ENCODE peak calls at places on chromosomes 11 and 22, in seven cellular contexts. P is MCF 10A; O is foreskin keratinocyte; W is GM13976; S is cerebellar cortex; C is activated T-helper 9 cell treated with anti-CD3 and anti-CD28 coated beads, Interleukin-2, amount 50 U/mL, for 16 hours; Y is coronary artery. N is an unnamed sample.

GRCh38 chr11:125918140-125918840 is 14.0 kb downstream of the DDX25 start:
- DNase-seq in S (no peak), C (no peak), Y (no peak), W (no peak), P (no peak), O (no peak), N (no peak)

GRCh38 chr11:19766810-19767209 is 54.2 kb downstream of the NAV2 start:
- DNase-seq in O (no peak), W (no peak), Y (no peak), S (no peak), P (peak; percentile 46), C (no peak), N (no peak)

GRCh38 chr11:8709002-8709672 is 26.5 kb downstream of the RPL27A start:
- DNase-seq in C (no peak), O (no peak), Y (peak; percentile 98), W (no peak), S (no peak), P (no peak), N (no peak)

GRCh38 chr22:26956346-26956745 is 299.0 kb downstream of the MIAT start:
- DNase-seq in C (no peak), S (no peak), Y (no peak), P (no peak), O (no peak), W (no peak), N (no peak)

GRCh38 chr11:28284206-28284605 is 176.0 kb downstream of the METTL15 start:
- DNase-seq in W (no peak), C (no peak), O (no peak), S (no peak), Y (no peak), P (no peak), N (no peak)

GRCh38 chr11:78365381-78365792 is 52.2 kb downstream of the GAB2 start:
- DNase-seq in W (no peak), O (peak; percentile 29), C (no peak), Y (no peak), S (no peak), P (peak; percentile 18), N (peak; percentile 81)

GRCh38 chr11:1375955-1376258 is 13.8 kb upstream of the BRSK2 start:
- DNase-seq in C (no peak), S (no peak), P (no peak), Y (no peak), O (no peak), W (no peak), N (no peak)

GRCh38 chr11:122756417-122756816 is 81.9 kb upstream of the CRTAM start:
- DNase-seq in Y (no peak), P (no peak), W (peak; percentile 63), C (no peak), S (no peak), O (no peak), N (no peak)